ENCODE peak calls at places on chromosomes 16 and 17, in ten cellular contexts. One of them, this sample, is unnamed.

GRCh38 chr17:57921342-57921741 is 33.9 kb downstream of the CUEDC1 start:
- DNase-seq in lower lobe of right lung: no peak
- DNase-seq in ascending aorta: no peak
- DNase-seq in AG04450: no peak
- DNase-seq in colonic mucosa: no peak
- DNase-seq in WERI-Rb-1: no peak
- DNase-seq in upper lobe of right lung: no peak
- DNase-seq in AG10803: peak
- DNase-seq in ovary: peak
- DNase-seq in tibial nerve: no peak
- DNase-seq in this sample: no peak

GRCh38 chr16:67857547-67858233 is 10.2 kb upstream of the CENPT start:
- DNase-seq in WERI-Rb-1: no peak
- DNase-seq in colonic mucosa: peak
- DNase-seq in AG04450: peak
- DNase-seq in AG10803: peak
- DNase-seq in lower lobe of right lung: peak
- DNase-seq in upper lobe of right lung: peak
- DNase-seq in ovary: peak
- DNase-seq in ascending aorta: peak
- DNase-seq in tibial nerve: peak
- DNase-seq in this sample: peak

GRCh38 chr16:60717808-60718207 is 1318.4 kb downstream of the CDH8 start:
- DNase-seq in ascending aorta: no peak
- DNase-seq in WERI-Rb-1: no peak
- DNase-seq in ovary: no peak
- DNase-seq in colonic mucosa: no peak
- DNase-seq in AG10803: no peak
- DNase-seq in tibial nerve: no peak
- DNase-seq in lower lobe of right lung: no peak
- DNase-seq in AG04450: no peak
- DNase-seq in upper lobe of right lung: no peak
- DNase-seq in this sample: no peak

GRCh38 chr16:11400076-11400475 is 54.8 kb downstream of the RMI2 start:
- DNase-seq in lower lobe of right lung: no peak
- DNase-seq in colonic mucosa: no peak
- DNase-seq in AG04450: no peak
- DNase-seq in WERI-Rb-1: peak
- DNase-seq in ascending aorta: no peak
- DNase-seq in AG10803: no peak
- DNase-seq in upper lobe of right lung: peak
- DNase-seq in tibial nerve: no peak
- DNase-seq in ovary: no peak
- DNase-seq in this sample: no peak

GRCh38 chr17:36721560-36722120 is 120.3 kb downstream of the MRM1 start:
- DNase-seq in WERI-Rb-1: no peak
- DNase-seq in ascending aorta: no peak
- DNase-seq in upper lobe of right lung: no peak
- DNase-seq in AG04450: no peak
- DNase-seq in ovary: no peak
- DNase-seq in tibial nerve: no peak
- DNase-seq in lower lobe of right lung: no peak
- DNase-seq in colonic mucosa: no peak
- DNase-seq in AG10803: no peak
- DNase-seq in this sample: no peak

GRCh38 chr16:68313116-68313515 is 2.3 kb downstream of the PRMT7 start:
- DNase-seq in upper lobe of right lung: no peak
- DNase-seq in ovary: no peak
- DNase-seq in AG04450: no peak
- DNase-seq in ascending aorta: no peak
- DNase-seq in lower lobe of right lung: no peak
- DNase-seq in AG10803: no peak
- DNase-seq in tibial nerve: no peak
- DNase-seq in WERI-Rb-1: peak
- DNase-seq in colonic mucosa: no peak
- DNase-seq in this sample: no peak

GRCh38 chr17:63480826-63481487 is 4.1 kb downstream of the ACE start:
- DNase-seq in ovary: no peak
- DNase-seq in ascending aorta: no peak
- DNase-seq in AG10803: no peak
- DNase-seq in upper lobe of right lung: no peak
- DNase-seq in colonic mucosa: no peak
- DNase-seq in AG04450: no peak
- DNase-seq in tibial nerve: no peak
- DNase-seq in lower lobe of right lung: no peak
- DNase-seq in WERI-Rb-1: no peak
- DNase-seq in this sample: no peak

GRCh38 chr17:32461853-32462617 is 17.7 kb downstream of the PSMD11 start:
- DNase-seq in ovary: peak
- DNase-seq in WERI-Rb-1: peak
- DNase-seq in ascending aorta: no peak
- DNase-seq in upper lobe of right lung: no peak
- DNase-seq in tibial nerve: no peak
- DNase-seq in colonic mucosa: peak
- DNase-seq in lower lobe of right lung: no peak
- DNase-seq in AG10803: peak
- DNase-seq in AG04450: no peak
- DNase-seq in this sample: no peak

GRCh38 chr16:67165121-67166034 is 833 bp downstream of the HSF4 start:
- DNase-seq in WERI-Rb-1: no peak
- DNase-seq in colonic mucosa: no peak
- DNase-seq in AG10803: no peak
- DNase-seq in ovary: peak
- DNase-seq in lower lobe of right lung: no peak
- DNase-seq in upper lobe of right lung: no peak
- DNase-seq in tibial nerve: no peak
- DNase-seq in AG04450: no peak
- DNase-seq in ascending aorta: no peak
- DNase-seq in this sample: no peak

GRCh38 chr17:73342549-73343167 is 30.9 kb upstream of the CDC42EP4 start:
- DNase-seq in colonic mucosa: no peak
- DNase-seq in lower lobe of right lung: no peak
- DNase-seq in AG04450: no peak
- DNase-seq in ovary: no peak
- DNase-seq in ascending aorta: no peak
- DNase-seq in tibial nerve: no peak
- DNase-seq in AG10803: peak
- DNase-seq in WERI-Rb-1: peak
- DNase-seq in upper lobe of right lung: no peak
- DNase-seq in this sample: no peak

GRCh38 chr16:19348578-19349315 is 63.2 kb downstream of the CLEC19A start:
- DNase-seq in AG04450: no peak
- DNase-seq in AG10803: no peak
- DNase-seq in tibial nerve: no peak
- DNase-seq in ascending aorta: no peak
- DNase-seq in ovary: no peak
- DNase-seq in colonic mucosa: no peak
- DNase-seq in upper lobe of right lung: no peak
- DNase-seq in lower lobe of right lung: no peak
- DNase-seq in WERI-Rb-1: peak
- DNase-seq in this sample: no peak

GRCh38 chr17:48483471-48484131 is 47.2 kb downstream of the HOXB1 start:
- DNase-seq in colonic mucosa: no peak
- DNase-seq in tibial nerve: no peak
- DNase-seq in AG04450: peak
- DNase-seq in ovary: no peak
- DNase-seq in AG10803: peak
- DNase-seq in lower lobe of right lung: no peak
- DNase-seq in upper lobe of right lung: no peak
- DNase-seq in WERI-Rb-1: no peak
- DNase-seq in ascending aorta: no peak
- DNase-seq in this sample: peak

GRCh38 chr17:38852771-38853291 is 690 bp downstream of the RPL23 start:
- DNase-seq in lower lobe of right lung: no peak
- DNase-seq in AG10803: no peak
- DNase-seq in ovary: no peak
- DNase-seq in ascending aorta: no peak
- DNase-seq in WERI-Rb-1: no peak
- DNase-seq in tibial nerve: no peak
- DNase-seq in upper lobe of right lung: no peak
- DNase-seq in colonic mucosa: no peak
- DNase-seq in AG04450: no peak
- DNase-seq in this sample: no peak

GRCh38 chr17:21345236-21345635 is 30.9 kb upstream of the KCNJ12 start:
- DNase-seq in ascending aorta: no peak
- DNase-seq in colonic mucosa: no peak
- DNase-seq in ovary: peak
- DNase-seq in lower lobe of right lung: peak
- DNase-seq in tibial nerve: no peak
- DNase-seq in WERI-Rb-1: no peak
- DNase-seq in AG04450: no peak
- DNase-seq in upper lobe of right lung: peak
- DNase-seq in AG10803: no peak
- DNase-seq in this sample: no peak

GRCh38 chr16:88197481-88198456 is 185.0 kb upstream of the ZNF469 start:
- DNase-seq in WERI-Rb-1: no peak
- DNase-seq in AG10803: no peak
- DNase-seq in tibial nerve: no peak
- DNase-seq in ovary: no peak
- DNase-seq in AG04450: no peak
- DNase-seq in lower lobe of right lung: no peak
- DNase-seq in upper lobe of right lung: peak
- DNase-seq in ascending aorta: no peak
- DNase-seq in colonic mucosa: no peak
- DNase-seq in this sample: no peak

GRCh38 chr16:64089697-64090096 is 1032.2 kb downstream of the CDH11 start:
- DNase-seq in upper lobe of right lung: no peak
- DNase-seq in lower lobe of right lung: no peak
- DNase-seq in colonic mucosa: no peak
- DNase-seq in ovary: no peak
- DNase-seq in AG10803: peak
- DNase-seq in AG04450: no peak
- DNase-seq in ascending aorta: no peak
- DNase-seq in WERI-Rb-1: peak
- DNase-seq in tibial nerve: no peak
- DNase-seq in this sample: peak

GRCh38 chr16:14496047-14496770 is 133.9 kb downstream of the PARN start:
- DNase-seq in colonic mucosa: no peak
- DNase-seq in upper lobe of right lung: no peak
- DNase-seq in lower lobe of right lung: no peak
- DNase-seq in tibial nerve: no peak
- DNase-seq in WERI-Rb-1: no peak
- DNase-seq in AG10803: no peak
- DNase-seq in AG04450: no peak
- DNase-seq in ovary: no peak
- DNase-seq in ascending aorta: no peak
- DNase-seq in this sample: no peak
- H3K4me3 ChIP-seq in colonic mucosa: no peak
- H3K4me3 ChIP-seq in upper lobe of right lung: no peak
- H3K4me3 ChIP-seq in lower lobe of right lung: no peak
- H3K4me3 ChIP-seq in tibial nerve: no peak
- H3K4me3 ChIP-seq in WERI-Rb-1: no peak
- H3K4me3 ChIP-seq in AG10803: no peak
- H3K4me3 ChIP-seq in AG04450: no peak
- H3K4me3 ChIP-seq in ovary: no peak
- H3K4me3 ChIP-seq in ascending aorta: no peak
- H3K4me3 ChIP-seq in this sample: no peak

GRCh38 chr16:81823111-81823510 is 44.0 kb downstream of the PLCG2 start:
- DNase-seq in colonic mucosa: peak
- DNase-seq in ascending aorta: peak
- DNase-seq in tibial nerve: no peak
- DNase-seq in lower lobe of right lung: peak
- DNase-seq in AG04450: no peak
- DNase-seq in WERI-Rb-1: no peak
- DNase-seq in upper lobe of right lung: no peak
- DNase-seq in AG10803: no peak
- DNase-seq in ovary: no peak
- DNase-seq in this sample: no peak
- TF ChIP-seq CTCF in colonic mucosa: no peak
- TF ChIP-seq CTCF in ascending aorta: no peak
- TF ChIP-seq CTCF in tibial nerve: no peak
- TF ChIP-seq CTCF in lower lobe of right lung: no peak
- TF ChIP-seq CTCF in AG04450: no peak
- TF ChIP-seq CTCF in WERI-Rb-1: no peak
- TF ChIP-seq CTCF in upper lobe of right lung: no peak
- TF ChIP-seq CTCF in AG10803: no peak
- TF ChIP-seq CTCF in ovary: no peak
- TF ChIP-seq CTCF in this sample: no peak

GRCh38 chr16:51637744-51638100 is 486.7 kb upstream of the SALL1 start:
- DNase-seq in colonic mucosa: no peak
- DNase-seq in WERI-Rb-1: peak
- DNase-seq in upper lobe of right lung: no peak
- DNase-seq in tibial nerve: no peak
- DNase-seq in lower lobe of right lung: no peak
- DNase-seq in ascending aorta: no peak
- DNase-seq in AG10803: peak
- DNase-seq in AG04450: no peak
- DNase-seq in ovary: no peak
- DNase-seq in this sample: no peak
- H3K4me3 ChIP-seq in colonic mucosa: no peak
- H3K4me3 ChIP-seq in WERI-Rb-1: peak
- H3K4me3 ChIP-seq in upper lobe of right lung: no peak
- H3K4me3 ChIP-seq in tibial nerve: no peak
- H3K4me3 ChIP-seq in lower lobe of right lung: no peak
- H3K4me3 ChIP-seq in ascending aorta: no peak
- H3K4me3 ChIP-seq in AG10803: peak
- H3K4me3 ChIP-seq in AG04450: peak
- H3K4me3 ChIP-seq in ovary: no peak
- H3K4me3 ChIP-seq in this sample: no peak

GRCh38 chr17:80363120-80363515 is 51.8 kb upstream of the ENDOV start:
- DNase-seq in tibial nerve: no peak
- DNase-seq in AG10803: no peak
- DNase-seq in colonic mucosa: no peak
- DNase-seq in ovary: no peak
- DNase-seq in ascending aorta: no peak
- DNase-seq in AG04450: no peak
- DNase-seq in upper lobe of right lung: no peak
- DNase-seq in lower lobe of right lung: no peak
- DNase-seq in WERI-Rb-1: no peak
- DNase-seq in this sample: no peak

GRCh38 chr17:80365001-80365965 is 49.7 kb upstream of the ENDOV start:
- DNase-seq in WERI-Rb-1: no peak
- DNase-seq in ovary: no peak
- DNase-seq in ascending aorta: no peak
- DNase-seq in colonic mucosa: no peak
- DNase-seq in tibial nerve: no peak
- DNase-seq in upper lobe of right lung: no peak
- DNase-seq in AG04450: no peak
- DNase-seq in AG10803: no peak
- DNase-seq in lower lobe of right lung: peak
- DNase-seq in this sample: no peak

GRCh38 chr17:80363518-80364090 is 51.4 kb upstream of the ENDOV start:
- DNase-seq in AG04450: no peak
- DNase-seq in colonic mucosa: no peak
- DNase-seq in lower lobe of right lung: peak
- DNase-seq in WERI-Rb-1: no peak
- DNase-seq in ascending aorta: no peak
- DNase-seq in ovary: no peak
- DNase-seq in tibial nerve: no peak
- DNase-seq in AG10803: no peak
- DNase-seq in upper lobe of right lung: no peak
- DNase-seq in this sample: no peak

GRCh38 chr17:80362428-80363119 is 52.4 kb upstream of the ENDOV start:
- DNase-seq in AG10803: peak
- DNase-seq in colonic mucosa: no peak
- DNase-seq in ovary: peak
- DNase-seq in WERI-Rb-1: no peak
- DNase-seq in lower lobe of right lung: no peak
- DNase-seq in ascending aorta: no peak
- DNase-seq in AG04450: no peak
- DNase-seq in upper lobe of right lung: no peak
- DNase-seq in tibial nerve: peak
- DNase-seq in this sample: peak

GRCh38 chr17:80364091-80364691 is 50.8 kb upstream of the ENDOV start:
- DNase-seq in colonic mucosa: no peak
- DNase-seq in upper lobe of right lung: no peak
- DNase-seq in lower lobe of right lung: peak
- DNase-seq in AG10803: no peak
- DNase-seq in WERI-Rb-1: peak
- DNase-seq in ascending aorta: no peak
- DNase-seq in AG04450: no peak
- DNase-seq in ovary: peak
- DNase-seq in tibial nerve: no peak
- DNase-seq in this sample: no peak
- TF ChIP-seq CTCF in colonic mucosa: no peak
- TF ChIP-seq CTCF in upper lobe of right lung: peak
- TF ChIP-seq CTCF in lower lobe of right lung: no peak
- TF ChIP-seq CTCF in AG10803: peak
- TF ChIP-seq CTCF in WERI-Rb-1: peak
- TF ChIP-seq CTCF in ascending aorta: no peak
- TF ChIP-seq CTCF in AG04450: peak
- TF ChIP-seq CTCF in ovary: no peak
- TF ChIP-seq CTCF in tibial nerve: peak
- TF ChIP-seq CTCF in this sample: peak

This sample was measured in HFF-Myc.